ENCODE peak calls at places on chromosome 11, in nine cellular contexts. H, M, R, Q, X, K, Z, C and V are unnamed samples.

GRCh38 chr11:107840120-107840479 is 18.5 kb downstream of the SLC35F2 start:
- DNase-seq in R (no peak), X (no peak), K (no peak), M (no peak), H (no peak), C (no peak), Z (no peak), Q (no peak), V (no peak)

GRCh38 chr11:123143921-123144320 is 51.1 kb downstream of the CLMP start:
- DNase-seq in R (no peak), Q (no peak), Z (no peak), X (no peak), H (no peak), M (no peak), K (no peak), C (no peak), V (no peak)

GRCh38 chr11:118641463-118642019 is 34.1 kb downstream of the PHLDB1 start:
- DNase-seq in R (no peak), H (peak; percentile 71), X (no peak), Q (no peak), K (peak; percentile 79), Z (no peak), C (no peak), M (peak; percentile 90), V (no peak)

GRCh38 chr11:624705-625635 is at the start of gene CDHR5:
- DNase-seq in K (no peak), Q (peak; percentile 67), C (no peak), M (no peak), Z (no peak), X (no peak), H (peak; percentile 58), R (no peak), V (no peak)

GRCh38 chr11:17277024-17277584 is 565 bp downstream of the NUCB2 start:
- DNase-seq in R (no peak), C (peak; percentile 27), X (no peak), Q (no peak), Z (no peak), M (peak; percentile 69), K (no peak), H (no peak), V (peak; percentile 26)

GRCh38 chr11:70816156-70816678 is 417.9 kb downstream of the CTTN start:
- DNase-seq in M (no peak), X (no peak), K (no peak), Z (peak; percentile 48), C (no peak), R (no peak), Q (no peak), H (no peak), V (no peak)

GRCh38 chr11:2686360-2687222 is 13.2 kb downstream of the KCNQ1OT1 start:
- DNase-seq in H (peak; percentile 22), R (no peak), M (no peak), C (no peak), X (no peak), Z (no peak), K (peak; percentile 8), Q (peak; percentile 13), V (no peak)

GRCh38 chr11:66335531-66336233 is 552 bp downstream of the RIN1 start:
- DNase-seq in Z (peak; percentile 45), X (no peak), Q (peak; percentile 80), K (no peak), H (no peak), C (no peak), M (no peak), R (no peak), V (no peak)

GRCh38 chr11:117816151-117816741 is 8.3 kb downstream of the FXYD2 start:
- DNase-seq in R (no peak), C (no peak), X (peak; percentile 15), Q (peak; percentile 83), K (peak; percentile 63), M (no peak), H (no peak), Z (peak; percentile 64), V (no peak)

GRCh38 chr11:59174664-59175033 is 2.7 kb downstream of the DTX4 start:
- DNase-seq in H (no peak), Z (no peak), Q (no peak), X (no peak), C (no peak), R (peak; percentile 40), K (no peak), M (no peak), V (no peak)

GRCh38 chr11:85934599-85935169 is 79.5 kb downstream of the CCDC83 start:
- DNase-seq in M (no peak), K (peak; percentile 34), H (no peak), X (no peak), Z (no peak), C (no peak), R (no peak), Q (no peak), V (no peak)

GRCh38 chr11:75261474-75261847 is 20.9 kb downstream of the TPBGL start:
- DNase-seq in K (no peak), X (no peak), Q (peak; percentile 82), C (no peak), H (peak; percentile 16), Z (no peak), M (no peak), R (no peak), V (no peak)

GRCh38 chr11:124760205-124760652 is 1.9 kb downstream of the ESAM start:
- DNase-seq in M (peak; percentile 24), K (no peak), R (no peak), H (no peak), Q (peak; percentile 90), Z (peak; percentile 51), X (no peak), C (peak; percentile 53), V (no peak)

GRCh38 chr11:2381494-2382128 is 4.5 kb downstream of the CD81 start:
- DNase-seq in R (no peak), M (no peak), Q (peak; percentile 76), Z (no peak), H (no peak), C (no peak), K (no peak), X (no peak), V (no peak)

GRCh38 chr11:63880031-63880841 is 36.7 kb downstream of the RCOR2 start:
- DNase-seq in Z (no peak), R (no peak), X (peak; percentile 27), K (no peak), M (no peak), H (no peak), Q (no peak), C (no peak), V (no peak)

GRCh38 chr11:75342966-75343870 is 8.2 kb downstream of the ARRB1 start:
- DNase-seq in M (no peak), C (no peak), Z (no peak), X (no peak), H (no peak), K (peak; percentile 80), Q (no peak), R (no peak), V (no peak)

GRCh38 chr11:77148963-77149715 is 21.1 kb downstream of the MYO7A start:
- DNase-seq in M (no peak), R (no peak), X (no peak), H (no peak), Z (no peak), C (no peak), Q (no peak), K (no peak), V (no peak)

GRCh38 chr11:57191308-57191707 is 9.6 kb downstream of the LRRC55 start:
- DNase-seq in Q (no peak), Z (no peak), H (no peak), M (no peak), C (no peak), K (no peak), R (no peak), X (no peak), V (no peak)

GRCh38 chr11:28269621-28270020 is 161.4 kb downstream of the METTL15 start:
- DNase-seq in K (no peak), M (no peak), Q (no peak), H (no peak), C (no peak), R (no peak), Z (no peak), X (no peak), V (no peak)

GRCh38 chr11:316031-316701 is 2.3 kb downstream of the IFITM1 start:
- DNase-seq in K (no peak), M (no peak), Q (peak; percentile 89), R (no peak), C (no peak), H (peak; percentile 60), Z (no peak), X (no peak), V (no peak)

DNA sequence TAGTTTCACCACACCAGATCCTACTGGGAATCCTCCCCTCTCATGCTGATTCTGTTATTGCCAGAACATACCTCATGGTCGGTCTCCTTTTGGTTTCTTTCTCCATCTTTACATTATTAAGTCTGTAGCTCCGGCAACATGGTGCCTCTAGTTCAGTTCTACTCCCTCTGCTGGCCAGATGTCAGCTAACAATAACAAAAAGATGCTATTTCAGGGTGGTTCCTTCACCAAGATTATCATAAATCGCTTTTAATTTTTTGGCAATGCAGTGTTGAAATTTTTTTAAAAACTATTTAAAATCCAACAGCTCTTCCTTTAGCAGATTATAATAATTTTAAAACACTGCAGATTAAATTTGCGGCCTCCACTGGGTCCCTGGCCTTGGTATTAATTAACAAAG is 492.8 kb upstream of the KIRREL3 start:
- DNase-seq in X (no peak), H (no peak), M (peak; percentile 41), R (no peak), Z (peak; percentile 29), Q (no peak), C (no peak), K (no peak), V (no peak)
- TF ChIP-seq CTCF in X (peak; percentile 47), H (peak; percentile 71), M (peak; percentile 54), R (peak; percentile 17), Z (no peak), Q (no peak), C (peak; percentile 22), K (peak; percentile 10), V (peak; percentile 50)

GRCh38 chr11:30150425-30150824 is 80.4 kb upstream of the FSHB start:
- DNase-seq in H (no peak), X (no peak), Z (peak; percentile 65), C (no peak), K (no peak), M (no peak), R (no peak), Q (no peak), V (no peak)
- TF ChIP-seq CTCF in H (no peak), X (no peak), Z (no peak), C (no peak), K (no peak), M (no peak), R (no peak), Q (no peak), V (no peak)

GRCh38 chr11:101390539-101390938 is 193.3 kb downstream of the TRPC6 start:
- DNase-seq in H (no peak), Z (peak; percentile 3), K (no peak), C (no peak), M (no peak), Q (no peak), R (no peak), X (no peak), V (no peak)
- TF ChIP-seq CTCF in H (peak; percentile 51), Z (peak; percentile 22), K (peak; percentile 13), C (no peak), M (no peak), Q (no peak), R (peak; percentile 31), X (peak; percentile 47), V (no peak)

DNA sequence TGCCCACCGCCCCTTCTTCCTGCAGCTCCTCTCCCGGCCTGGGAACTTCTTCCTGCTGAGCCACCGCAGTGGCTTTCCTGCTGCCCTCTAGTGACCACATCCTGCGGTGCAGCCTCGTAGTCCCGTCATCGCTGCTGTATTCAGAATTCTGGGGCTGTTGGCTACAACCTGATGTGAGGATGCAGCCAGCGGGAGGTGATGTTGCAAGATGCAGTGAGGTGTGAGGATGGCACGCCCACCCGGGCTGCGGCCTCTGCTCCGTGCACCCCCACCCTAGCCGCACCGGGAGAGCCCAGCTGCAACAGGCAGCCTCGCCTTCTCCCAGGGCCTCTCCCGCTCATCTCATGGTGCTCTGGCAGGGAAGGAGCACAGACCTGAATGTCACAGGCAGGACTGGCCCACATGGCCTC is 10.1 kb downstream of the CHST1 start:
- DNase-seq in K (peak; percentile 76), Q (peak; percentile 88), C (peak; percentile 81), M (peak; percentile 51), R (peak; percentile 8), H (peak; percentile 52), Z (peak; percentile 87), X (peak; percentile 26), V (no peak)
- TF ChIP-seq CTCF in K (peak; percentile 85), Q (peak; percentile 87), C (peak; percentile 98), M (peak; percentile 93), R (peak; percentile 98), H (peak; percentile 92), Z (peak; percentile 98), X (peak; percentile 95), V (peak; percentile 93)